ENCODE peak calls at places on chromosomes 12 and 14, in ten cellular contexts. B is astrocyte of the spinal cord, Y is AG09309, G is cardiac fibroblast, Q is heart right ventricle, J is kidney, M is transverse colon, V is A549, S is BJ, C is AG10803. D is an unnamed sample.

GRCh38 chr14:59832663-59833294 is 37.8 kb downstream of the RTN1 start:
- DNase-seq in B (no peak), Y (no peak), G (no peak), Q (no peak), J (no peak), M (no peak), V (no peak), S (no peak), C (no peak), D (no peak)

GRCh38 chr14:23145794-23146422 is 26.9 kb upstream of the CEBPE start:
- DNase-seq in B (no peak), Y (no peak), G (no peak), Q (no peak), J (no peak), M (no peak), V (no peak), S (no peak), C (peak), D (peak)

GRCh38 chr12:116803018-116803736 is 65.1 kb downstream of the RNFT2 start:
- DNase-seq in B (no peak), Y (no peak), G (no peak), Q (no peak), J (no peak), M (no peak), V (no peak), S (no peak), C (no peak), D (no peak)

GRCh38 chr12:46516238-46516932 is 143.8 kb upstream of the SLC38A2 start:
- DNase-seq in B (no peak), Y (no peak), G (no peak), Q (no peak), J (no peak), M (no peak), V (no peak), S (no peak), C (no peak), D (no peak)

GRCh38 chr12:110065540-110065939 is 17.2 kb upstream of the C12orf76 start:
- DNase-seq in B (no peak), Y (no peak), G (no peak), Q (no peak), J (no peak), M (no peak), V (no peak), S (no peak), C (no peak), D (no peak)

GRCh38 chr14:39492267-39492666 is 60.0 kb upstream of the FBXO33 start:
- DNase-seq in B (peak), Y (peak), G (peak), Q (no peak), J (no peak), M (no peak), V (no peak), S (peak), C (peak), D (peak)

GRCh38 chr12:34599530-34600513 is 577.5 kb downstream of the ALG10 start:
- DNase-seq in B (no peak), Y (no peak), G (no peak), Q (no peak), J (peak), M (no peak), V (no peak), S (no peak), C (no peak), D (no peak)

GRCh38 chr14:94569381-94570001 is 8.2 kb downstream of the SERPINA4 start:
- DNase-seq in B (no peak), Y (no peak), G (no peak), Q (no peak), J (no peak), M (no peak), V (no peak), S (no peak), C (no peak), D (no peak)

GRCh38 chr14:83849999-83850611 is 1679.8 kb upstream of the FLRT2 start:
- DNase-seq in B (no peak), Y (no peak), G (no peak), Q (no peak), J (no peak), M (no peak), V (no peak), S (no peak), C (no peak), D (no peak)

GRCh38 chr14:69242311-69243224 is 17.4 kb upstream of the GALNT16 start:
- DNase-seq in B (peak), Y (peak), G (peak), Q (peak), J (no peak), M (peak), V (peak), S (peak), C (peak), D (peak)

GRCh38 chr14:36069535-36069900 is 107.0 kb downstream of the PTCSC3 start:
- DNase-seq in B (peak), Y (no peak), G (peak), Q (no peak), J (no peak), M (no peak), V (peak), S (no peak), C (peak), D (peak)

GRCh38 chr12:3453266-3453862 is 37.6 kb upstream of the PRMT8 start:
- DNase-seq in B (no peak), Y (no peak), G (no peak), Q (no peak), J (no peak), M (no peak), V (no peak), S (no peak), C (no peak), D (no peak)

GRCh38 chr12:8914716-8915526 is 612 bp downstream of the PHC1 start:
- DNase-seq in B (peak), Y (no peak), G (peak), Q (peak), J (peak), M (peak), V (peak), S (no peak), C (peak), D (peak)

GRCh38 chr12:104201238-104202001 is 14.2 kb upstream of the TXNRD1 start:
- DNase-seq in B (peak), Y (peak), G (peak), Q (peak), J (no peak), M (peak), V (peak), S (no peak), C (peak), D (peak)

GRCh38 chr12:114678028-114678427 is 5.9 kb downstream of the TBX3 start:
- DNase-seq in B (no peak), Y (no peak), G (no peak), Q (no peak), J (no peak), M (no peak), V (no peak), S (no peak), C (no peak), D (no peak)

GRCh38 chr12:51247523-51248206 is 9.0 kb downstream of the DAZAP2 start:
- DNase-seq in B (no peak), Y (no peak), G (no peak), Q (no peak), J (no peak), M (no peak), V (no peak), S (no peak), C (no peak), D (no peak)

GRCh38 chr14:32703246-32703645 is 235.4 kb upstream of the NPAS3 start:
- DNase-seq in B (peak), Y (no peak), G (peak), Q (peak), J (no peak), M (no peak), V (no peak), S (no peak), C (peak), D (no peak)
- H3K4me3 ChIP-seq in B (no peak), Y (no peak), G (no peak), Q (no peak), J (no peak), M (no peak), V (no peak), S (no peak), C (no peak), D (no peak)

GRCh38 chr14:92659765-92660561 is 88.5 kb downstream of the LGMN start:
- DNase-seq in B (no peak), Y (no peak), G (peak), Q (peak), J (peak), M (peak), V (no peak), S (no peak), C (peak), D (peak)
- H3K4me3 ChIP-seq in B (no peak), Y (no peak), G (no peak), Q (no peak), J (no peak), M (no peak), V (no peak), S (no peak), C (no peak), D (no peak)

GRCh38 chr14:70811065-70811464 is 1.8 kb upstream of the MAP3K9 start:
- DNase-seq in B (no peak), Y (no peak), G (no peak), Q (no peak), J (no peak), M (no peak), V (no peak), S (no peak), C (no peak), D (peak)
- H3K4me3 ChIP-seq in B (no peak), Y (no peak), G (no peak), Q (no peak), J (no peak), M (no peak), V (no peak), S (no peak), C (no peak), D (peak)

GRCh38 chr14:61341275-61342210 is 20.2 kb downstream of the PRKCH start:
- DNase-seq in B (no peak), Y (no peak), G (no peak), Q (no peak), J (no peak), M (no peak), V (no peak), S (no peak), C (no peak), D (peak)
- H3K4me3 ChIP-seq in B (no peak), Y (no peak), G (no peak), Q (no peak), J (no peak), M (no peak), V (no peak), S (no peak), C (no peak), D (no peak)

GRCh38 chr14:74426202-74426582 is at the start of gene SYNDIG1L:
- DNase-seq in B (no peak), Y (no peak), G (no peak), Q (no peak), J (peak), M (no peak), V (no peak), S (no peak), C (no peak), D (no peak)
- H3K4me3 ChIP-seq in B (no peak), Y (no peak), G (no peak), Q (no peak), J (no peak), M (no peak), V (no peak), S (no peak), C (no peak), D (no peak)

GRCh38 chr12:106957617-106958016 is 1.9 kb downstream of the TMEM263 start:
- DNase-seq in B (peak), Y (no peak), G (peak), Q (no peak), J (no peak), M (no peak), V (no peak), S (no peak), C (no peak), D (no peak)

GRCh38 chr12:106960443-106960842 is 4.7 kb downstream of the TMEM263 start:
- DNase-seq in B (no peak), Y (no peak), G (no peak), Q (no peak), J (no peak), M (no peak), V (no peak), S (no peak), C (no peak), D (no peak)

GRCh38 chr12:106956048-106956935 is 585 bp downstream of the TMEM263 start:
- DNase-seq in B (peak), Y (peak), G (peak), Q (peak), J (peak), M (peak), V (peak), S (peak), C (peak), D (peak)

DNA sequence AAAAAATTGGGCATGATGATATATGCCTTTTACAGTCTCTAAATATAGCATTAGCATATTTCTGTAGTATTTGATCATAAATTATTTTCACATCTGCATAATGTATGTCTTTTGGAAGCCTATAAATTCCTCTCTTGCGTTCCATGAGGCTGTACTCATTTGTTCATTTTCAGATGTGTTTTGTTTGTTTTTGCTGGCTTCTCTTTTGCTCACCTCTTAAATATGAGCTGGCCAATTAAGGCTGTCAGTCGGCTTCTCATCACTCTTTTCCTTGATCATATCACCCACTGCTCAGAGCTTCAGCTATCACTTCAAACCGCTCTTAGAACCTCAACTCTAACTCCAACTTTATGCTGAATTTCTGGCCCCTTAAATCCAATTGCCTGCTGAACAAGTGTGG is 6.6 kb downstream of the TMEM263 start:
- DNase-seq in B (no peak), Y (no peak), G (no peak), Q (no peak), J (no peak), M (no peak), V (no peak), S (no peak), C (no peak), D (no peak)
- H3K4me3 ChIP-seq in B (no peak), Y (no peak), G (no peak), Q (no peak), J (no peak), M (no peak), V (no peak), S (no peak), C (no peak), D (no peak)

DNA sequence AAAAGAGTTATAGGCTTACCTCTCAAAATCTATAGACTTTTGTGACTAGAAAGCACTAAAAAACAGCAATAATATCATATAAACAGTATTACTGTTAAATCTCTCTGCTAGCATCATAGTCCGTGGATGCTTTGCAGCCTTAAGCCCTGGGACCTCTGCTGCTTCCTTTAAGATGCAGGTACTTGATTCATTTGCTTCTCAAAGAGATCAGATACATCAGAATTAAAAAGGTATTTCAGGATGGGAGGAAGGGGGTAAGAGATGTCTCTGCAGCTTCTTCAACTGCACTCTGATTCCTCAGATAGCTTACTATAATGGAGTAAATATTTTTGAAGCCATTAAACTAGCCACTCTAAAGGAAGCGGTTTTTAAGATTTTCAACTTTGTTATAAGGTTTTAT is 49.3 kb downstream of the PAPLN start:
- DNase-seq in B (no peak), Y (no peak), G (no peak), Q (no peak), J (no peak), M (no peak), V (no peak), S (no peak), C (no peak), D (no peak)
- H3K4me3 ChIP-seq in B (no peak), Y (no peak), G (no peak), Q (no peak), J (no peak), M (no peak), V (no peak), S (no peak), C (no peak), D (no peak)

DNA sequence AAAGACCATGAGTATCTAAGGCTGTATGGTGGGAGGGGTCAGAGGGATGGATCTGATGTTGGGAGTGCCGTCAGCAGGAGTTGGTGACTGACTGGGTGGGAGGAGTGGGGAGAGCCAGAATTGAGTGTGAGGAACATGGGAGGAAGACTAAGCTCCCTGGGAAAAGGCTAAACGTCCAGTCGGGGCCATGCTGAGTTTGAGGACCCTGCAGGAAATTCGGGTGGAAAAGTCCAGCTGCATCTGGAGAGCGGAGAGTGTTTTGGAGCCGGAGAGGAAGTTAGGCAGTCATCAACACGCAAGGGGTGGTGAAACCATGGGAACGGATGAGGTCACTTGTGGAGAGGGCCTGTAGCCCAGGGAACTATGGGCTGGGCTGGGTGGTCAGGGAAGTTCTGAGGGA is 60.9 kb downstream of the ELK3 start:
- DNase-seq in B (peak), Y (no peak), G (peak), Q (peak), J (no peak), M (peak), V (no peak), S (no peak), C (peak), D (no peak)
- H3K4me3 ChIP-seq in B (no peak), Y (no peak), G (no peak), Q (peak), J (no peak), M (no peak), V (no peak), S (no peak), C (no peak), D (no peak)